ENCODE peak calls at places on chromosomes 13 and 19, in six cellular contexts. M is fibroblast of lung, W is mammary epithelial cell, K is GM12878, Q is K562, H is MM.1S. L is an unnamed sample.

GRCh38 chr13:87280139-87280538 is 391.0 kb upstream of the SLITRK5 start:
- DNase-seq in K (no peak), M (peak; percentile 5), Q (no peak), H (no peak), W (no peak), L (no peak)

GRCh38 chr19:12695997-12696365 is 450 bp downstream of the FBXW9 start:
- DNase-seq in W (no peak), K (no peak), Q (peak; percentile 33), M (no peak), H (peak; percentile 25), L (no peak)

GRCh38 chr19:33373701-33374405 is at the start of gene CEBPG:
- DNase-seq in K (no peak), M (peak; percentile 72), W (peak; percentile 58), Q (peak; percentile 68), H (peak; percentile 66), L (peak; percentile 73)

GRCh38 chr19:16435999-16436650 is 35.6 kb downstream of the EPS15L1 start:
- DNase-seq in Q (peak; percentile 68), H (peak; percentile 73), M (no peak), K (no peak), W (no peak), L (no peak)

GRCh38 chr19:50358483-50359431 is 6.7 kb downstream of the NAPSA start:
- DNase-seq in M (peak; percentile 51), Q (peak; percentile 92), K (peak; percentile 48), H (no peak), W (no peak), L (no peak)

GRCh38 chr13:24220086-24220703 is 59.7 kb downstream of the SPATA13 start:
- DNase-seq in Q (peak; percentile 66), W (peak; percentile 67), M (peak; percentile 90), H (peak; percentile 53), K (no peak), L (peak; percentile 89)

GRCh38 chr13:42048323-42048624 is 174 bp upstream of the DGKH start:
- DNase-seq in K (no peak), Q (no peak), W (no peak), H (no peak), M (no peak), L (no peak)

GRCh38 chr19:33788676-33789075 is 8.0 kb upstream of the KCTD15 start:
- DNase-seq in H (no peak), Q (no peak), W (no peak), K (no peak), M (no peak), L (no peak)

GRCh38 chr19:18282021-18282787 is 782 bp upstream of the JUND start:
- DNase-seq in H (no peak), M (no peak), W (no peak), Q (no peak), K (no peak), L (peak; percentile 21)

GRCh38 chr13:95300625-95301134 is 571 bp downstream of the ABCC4 start:
- DNase-seq in H (peak; percentile 46), Q (peak; percentile 78), M (peak; percentile 51), K (no peak), W (peak; percentile 40), L (peak; percentile 73)

GRCh38 chr13:40564342-40564997 is 102.0 kb downstream of the FOXO1 start:
- DNase-seq in W (no peak), Q (no peak), M (no peak), K (peak; percentile 24), H (no peak), L (no peak)

GRCh38 chr13:44012910-44013309 is 133.2 kb downstream of the LACC1 start:
- DNase-seq in H (no peak), M (no peak), K (no peak), W (no peak), Q (no peak), L (no peak)

GRCh38 chr19:4660181-4660791 is 9.9 kb downstream of the MYDGF start:
- DNase-seq in H (peak; percentile 41), K (no peak), M (no peak), Q (peak; percentile 77), W (no peak), L (peak; percentile 58)

GRCh38 chr19:44848805-44849457 is 2.8 kb downstream of the NECTIN2 start:
- DNase-seq in W (no peak), K (no peak), H (no peak), Q (peak; percentile 40), M (no peak), L (peak; percentile 67)

GRCh38 chr19:27974082-27974513 is 1238.9 kb downstream of the UQCRFS1 start:
- DNase-seq in K (peak; percentile 25), W (no peak), H (peak; percentile 62), Q (peak; percentile 25), M (no peak), L (peak; percentile 70)

DNA sequence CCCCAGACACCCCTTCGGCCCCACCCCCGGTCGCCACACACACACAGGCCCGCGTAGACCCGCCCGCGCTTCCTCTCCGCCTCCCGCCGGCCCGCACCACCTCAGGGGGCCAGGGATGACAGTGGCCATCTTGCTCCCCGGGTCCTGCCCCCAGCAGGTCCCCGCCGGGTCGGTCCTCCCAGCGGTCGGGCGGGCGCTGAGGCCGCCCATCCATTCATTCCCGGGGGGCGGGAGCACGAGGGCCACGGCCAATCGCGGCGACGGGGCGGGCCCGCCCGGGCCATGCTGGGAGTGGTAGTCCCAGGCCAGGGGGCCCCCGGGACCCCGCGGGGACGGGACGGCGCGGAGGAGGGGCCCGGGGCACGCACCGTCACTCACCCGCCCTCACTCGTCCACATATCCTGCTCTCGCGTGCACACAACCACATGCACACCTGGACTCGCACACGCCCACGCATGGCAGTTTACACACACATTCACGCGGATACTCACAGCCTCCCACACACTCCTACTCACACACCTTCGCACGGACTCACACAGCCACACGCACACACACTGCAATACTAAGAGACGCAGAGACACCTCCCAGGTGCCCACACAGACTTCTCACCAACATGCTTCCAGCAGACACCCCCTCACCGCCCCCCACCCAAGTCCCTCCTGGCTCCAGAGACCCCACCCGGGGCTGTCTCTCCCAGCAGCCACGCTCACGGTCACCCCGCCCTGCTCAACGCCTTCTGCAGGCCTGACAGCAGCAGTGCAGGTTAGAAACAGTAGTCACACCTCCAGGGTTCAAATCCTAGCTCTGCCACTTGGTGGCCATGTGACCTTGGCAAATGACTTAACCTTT is at the start of gene DPF1:
- DNase-seq in W (peak; percentile 79), M (peak; percentile 52), Q (peak; percentile 92), H (peak; percentile 45), K (peak; percentile 17), L (peak; percentile 93)
- H3K27ac ChIP-seq in W (no peak within 1 kb of the TSS), M (peak within 1 kb of the TSS; percentile 27), Q (peak within 1 kb of the TSS; percentile 65), H (no peak within 1 kb of the TSS), K (no peak within 1 kb of the TSS), L (no peak within 1 kb of the TSS)

DNA sequence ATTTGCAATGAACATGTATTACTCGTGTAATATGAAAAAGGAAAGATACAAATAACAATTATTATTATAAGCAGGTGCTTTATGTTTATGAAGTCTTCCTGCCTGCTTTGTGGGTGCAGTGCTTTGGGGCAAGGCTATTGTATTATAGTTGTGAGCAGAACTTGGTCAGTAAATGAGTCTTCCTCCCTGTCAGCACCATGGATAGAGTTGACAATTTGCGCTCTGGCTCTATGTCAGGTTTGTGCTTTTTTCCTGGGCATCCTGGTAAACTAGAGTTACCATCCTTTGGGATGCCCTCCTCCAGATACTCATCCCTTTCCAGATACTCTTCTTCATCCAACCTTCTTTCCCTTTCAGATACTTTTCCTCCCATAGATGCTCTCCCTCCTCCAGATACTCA is 19.6 kb downstream of the ERICH6B start:
- DNase-seq in M (no peak), H (no peak), W (peak; percentile 14), Q (no peak), K (no peak), L (peak; percentile 23)
- TF ChIP-seq EZH2 in M (no peak), H (no peak), W (no peak), Q (no peak), K (no peak), L (no peak)

GRCh38 chr19:9054768-9055167 is 32.1 kb upstream of the OR1M1 start:
- DNase-seq in Q (no peak), M (no peak), K (no peak), H (no peak), W (no peak), L (peak; percentile 75)
- H3K27ac ChIP-seq in Q (no peak overlapping the region), M (no peak overlapping the region), K (no peak overlapping the region), H (no peak overlapping the region), W (no peak overlapping the region), L (peak overlapping the region; percentile 56)

GRCh38 chr19:3302755-3303154 is 63.6 kb upstream of the NFIC start:
- DNase-seq in H (no peak), M (peak; percentile 6), W (no peak), K (no peak), Q (peak; percentile 58), L (no peak)
- TF ChIP-seq EZH2 in H (no peak), M (no peak), W (no peak), K (no peak), Q (no peak), L (no peak)

GRCh38 chr13:110549795-110550160 is 11.7 kb downstream of the RAB20 start:
- DNase-seq in H (no peak), W (no peak), Q (no peak), M (no peak), K (no peak), L (no peak)

GRCh38 chr13:110548891-110549794 is 12.4 kb downstream of the RAB20 start:
- DNase-seq in Q (no peak), K (no peak), W (no peak), H (no peak), M (no peak), L (no peak)

GRCh38 chr13:110546389-110546788 is 15.1 kb downstream of the RAB20 start:
- DNase-seq in Q (no peak), K (no peak), M (no peak), W (no peak), H (no peak), L (no peak)

GRCh38 chr13:110551284-110551683 is 10.2 kb downstream of the RAB20 start:
- DNase-seq in H (no peak), Q (no peak), M (no peak), K (no peak), W (no peak), L (no peak)

GRCh38 chr13:110546933-110547332 is 14.6 kb downstream of the RAB20 start:
- DNase-seq in Q (peak; percentile 18), K (no peak), W (peak; percentile 41), M (peak; percentile 89), H (no peak), L (no peak)
- H3K27ac ChIP-seq in Q (no peak overlapping the region), K (no peak overlapping the region), W (no peak overlapping the region), M (no peak overlapping the region), H (no peak overlapping the region), L (no peak overlapping the region)

GRCh38 chr19:1764293-1764683 is 11.0 kb downstream of the ONECUT3 start:
- DNase-seq in Q (no peak), W (no peak), K (no peak), M (no peak), H (no peak), L (no peak)

GRCh38 chr19:1767464-1767933 is 14.2 kb downstream of the ONECUT3 start:
- DNase-seq in M (no peak), W (no peak), H (peak; percentile 26), Q (peak; percentile 80), K (no peak), L (peak; percentile 67)

GRCh38 chr19:1765182-1765903 is 12.0 kb downstream of the ONECUT3 start:
- DNase-seq in W (no peak), H (no peak), M (no peak), K (no peak), Q (no peak), L (no peak)

GRCh38 chr19:1766800-1767352 is 13.6 kb downstream of the ONECUT3 start:
- DNase-seq in M (no peak), H (no peak), W (no peak), K (no peak), Q (peak; percentile 74), L (no peak)

GRCh38 chr19:1765904-1766799 is 12.8 kb downstream of the ONECUT3 start:
- DNase-seq in H (no peak), Q (no peak), M (no peak), K (no peak), W (no peak), L (no peak)
- TF ChIP-seq EZH2 in H (no peak), Q (no peak), M (peak; percentile 30), K (no peak), W (peak; percentile 48), L (peak; percentile 96)

GRCh38 chr13:78599911-78600310 is 3.4 kb downstream of the POU4F1 start:
- DNase-seq in H (no peak), M (no peak), W (no peak), K (no peak), Q (no peak), L (no peak)
- H3K27ac ChIP-seq in H (no peak overlapping the region), M (no peak overlapping the region), W (no peak overlapping the region), K (no peak overlapping the region), Q (no peak overlapping the region), L (no peak overlapping the region)